ENCODE peak calls at places on chromosomes 5 and 9, in eight cellular contexts. A is fibroblast of lung; O is mammary epithelial cell; J is heart right ventricle; L is stimulated activated naive B cell treated with anti-CD40 and anti-IgM and Interleukin-4, amounts not matched to agents 10 μg/mL and 1 μg/mL and 100 μg/mL, for 72 hours; X is GM12892; P is aorta; S is activated gamma-delta T cell treated with Interleukin-2 at 50 U/mL for 16 hours. E is an unnamed sample.

GRCh38 chr5:93604119-93604963 is 21.3 kb downstream of the NR2F1 start:
- DNase-seq in A (peak; percentile 79), O (no peak), J (no peak), L (no peak), X (no peak), P (no peak), S (no peak), E (no peak)

GRCh38 chr5:142358121-142358520 is 33.3 kb upstream of the SPRY4 start:
- DNase-seq in A (no peak), O (no peak), J (no peak), L (no peak), X (no peak), P (no peak), S (no peak), E (no peak)

GRCh38 chr5:126947146-126948010 is 83.0 kb downstream of the MARCHF3 start:
- DNase-seq in A (no peak), O (no peak), J (no peak), L (no peak), X (no peak), P (no peak), S (no peak), E (no peak)

GRCh38 chr5:135130526-135131215 is 96.6 kb upstream of the PITX1 start:
- DNase-seq in A (peak; percentile 19), O (no peak), J (no peak), L (no peak), X (no peak), P (peak; percentile 26), S (no peak), E (no peak)

GRCh38 chr5:15554542-15554941 is 54.6 kb downstream of the FBXL7 start:
- DNase-seq in A (no peak), O (no peak), J (no peak), L (no peak), X (no peak), P (no peak), S (no peak), E (no peak)

GRCh38 chr5:66144799-66145390 is 795 bp downstream of the SREK1 start:
- DNase-seq in A (peak; percentile 64), O (no peak), J (no peak), L (no peak), X (no peak), P (no peak), S (no peak), E (no peak)

GRCh38 chr9:6869081-6869948 is 111.5 kb downstream of the KDM4C start:
- DNase-seq in A (no peak), O (no peak), J (no peak), L (no peak), X (no peak), P (no peak), S (no peak), E (no peak)

GRCh38 chr5:151284392-151284967 is 19.1 kb downstream of the SLC36A3 start:
- DNase-seq in A (no peak), O (no peak), J (no peak), L (no peak), X (no peak), P (no peak), S (no peak), E (no peak)

GRCh38 chr9:81032831-81033230 is 656.5 kb downstream of the TLE1 start:
- DNase-seq in A (peak; percentile 82), O (peak; percentile 16), J (no peak), L (no peak), X (no peak), P (no peak), S (no peak), E (no peak)

GRCh38 chr5:52743970-52744369 is 43.7 kb upstream of the ITGA1 start:
- DNase-seq in A (peak; percentile 74), O (peak; percentile 37), J (peak; percentile 4), L (no peak), X (no peak), P (no peak), S (peak; percentile 46), E (no peak)

GRCh38 chr9:137053944-137054931 is at the start of gene ENTPD2:
- DNase-seq in A (no peak), O (peak; percentile 73), J (no peak), L (no peak), X (no peak), P (peak; percentile 50), S (no peak), E (no peak)

GRCh38 chr5:17381926-17382325 is 116.1 kb upstream of the TAF11L2 start:
- DNase-seq in A (no peak), O (no peak), J (peak; percentile 36), L (no peak), X (no peak), P (peak; percentile 82), S (no peak), E (peak; percentile 70)

GRCh38 chr9:7578951-7579743 is 220.4 kb downstream of the DMAC1 start:
- DNase-seq in A (no peak), O (no peak), J (no peak), L (no peak), X (no peak), P (peak; percentile 37), S (no peak), E (no peak)

GRCh38 chr5:73783823-73784222 is 157.8 kb downstream of the ARHGEF28 start:
- DNase-seq in A (peak; percentile 23), O (peak; percentile 18), J (no peak), L (no peak), X (no peak), P (no peak), S (no peak), E (no peak)

GRCh38 chr9:127683723-127684122 is 23.1 kb upstream of the CFAP157 start:
- DNase-seq in A (peak; percentile 46), O (no peak), J (no peak), L (no peak), X (no peak), P (no peak), S (no peak), E (no peak)

GRCh38 chr5:139407517-139407916 is 3.6 kb upstream of the SPATA24 start:
- DNase-seq in A (no peak), O (no peak), J (no peak), L (no peak), X (no peak), P (no peak), S (no peak), E (no peak)

GRCh38 chr5:36696059-36696673 is 89.8 kb downstream of the SLC1A3 start:
- DNase-seq in A (peak; percentile 59), O (peak; percentile 61), J (peak; percentile 42), L (peak; percentile 28), X (peak; percentile 20), P (peak; percentile 51), S (peak; percentile 17), E (peak; percentile 34)

GRCh38 chr9:111038336-111039202 is at the start of gene LPAR1:
- DNase-seq in A (peak; percentile 65), O (peak; percentile 64), J (peak; percentile 18), L (no peak), X (peak; percentile 7), P (peak; percentile 84), S (no peak), E (peak; percentile 58)

GRCh38 chr9:124038239-124038638 is 26.7 kb downstream of the LHX2 start:
- DNase-seq in A (no peak), O (no peak), J (no peak), L (no peak), X (no peak), P (peak; percentile 18), S (no peak), E (no peak)

GRCh38 chr9:133880851-133881634 is 111.1 kb downstream of the VAV2 start:
- DNase-seq in A (peak; percentile 80), O (peak; percentile 84), J (no peak), L (no peak), X (no peak), P (no peak), S (no peak), E (no peak)

GRCh38 chr5:168706655-168707069 is 127.5 kb upstream of the PANK3 start:
- DNase-seq in A (peak; percentile 48), O (peak; percentile 23), J (peak; percentile 53), L (no peak), X (no peak), P (no peak), S (no peak), E (peak; percentile 49)

GRCh38 chr9:101029300-101030021 is 934 bp downstream of the PLPPR1 start:
- DNase-seq in A (no peak), O (no peak), J (no peak), L (no peak), X (no peak), P (no peak), S (no peak), E (no peak)

GRCh38 chr9:134294228-134295071 is 31.8 kb upstream of the RXRA start:
- DNase-seq in A (peak; percentile 12), O (no peak), J (peak; percentile 30), L (no peak), X (no peak), P (peak; percentile 60), S (no peak), E (peak; percentile 74)

GRCh38 chr5:43096916-43097315 is 23.8 kb upstream of the ZNF131 start:
- DNase-seq in A (no peak), O (no peak), J (no peak), L (no peak), X (no peak), P (no peak), S (no peak), E (no peak)

GRCh38 chr5:154945695-154946301 is 4.9 kb downstream of the MRPL22 start:
- DNase-seq in A (peak; percentile 11), O (no peak), J (no peak), L (no peak), X (no peak), P (no peak), S (no peak), E (no peak)

GRCh38 chr5:81965510-81965909 is 6.3 kb upstream of the ATG10 start:
- DNase-seq in A (no peak), O (peak; percentile 17), J (no peak), L (no peak), X (no peak), P (no peak), S (no peak), E (no peak)

GRCh38 chr9:96031366-96031824 is 155.9 kb downstream of the ERCC6L2 start:
- DNase-seq in A (no peak), O (no peak), J (peak; percentile 41), L (no peak), X (no peak), P (peak; percentile 82), S (no peak), E (peak; percentile 39)

GRCh38 chr9:73080110-73080683 is 71.5 kb upstream of the ANXA1 start:
- DNase-seq in A (no peak), O (no peak), J (no peak), L (no peak), X (no peak), P (no peak), S (no peak), E (no peak)

GRCh38 chr5:112863549-112863948 is 2.5 kb downstream of the SRP19 start:
- DNase-seq in A (peak; percentile 32), O (no peak), J (no peak), L (no peak), X (no peak), P (no peak), S (no peak), E (no peak)

GRCh38 chr5:132426525-132427138 is 57.1 kb downstream of the SLC22A5 start:
- DNase-seq in A (peak; percentile 97), O (peak; percentile 95), J (peak; percentile 59), L (peak; percentile 64), X (peak; percentile 48), P (peak; percentile 94), S (peak; percentile 72), E (peak; percentile 87)

GRCh38 chr9:128215491-128216404 is 12.6 kb downstream of the DNM1 start:
- DNase-seq in A (peak; percentile 82), O (no peak), J (no peak), L (no peak), X (no peak), P (no peak), S (no peak), E (no peak)

GRCh38 chr5:180111273-180111695 is 39.7 kb upstream of the RNF130 start:
- DNase-seq in A (no peak), O (no peak), J (no peak), L (no peak), X (no peak), P (no peak), S (no peak), E (no peak)

GRCh38 chr5:150322202-150322601 is 19.5 kb upstream of the ARSI start:
- DNase-seq in A (peak; percentile 82), O (peak; percentile 85), J (no peak), L (no peak), X (no peak), P (no peak), S (no peak), E (no peak)

GRCh38 chr5:100667021-100667671 is 132.0 kb downstream of the FAM174A start:
- DNase-seq in A (peak; percentile 67), O (peak; percentile 92), J (no peak), L (no peak), X (no peak), P (no peak), S (no peak), E (no peak)

E was measured in heart left ventricle.